ENCODE peak calls at places on chromosomes 7 and 10, in five cellular contexts. Q is A549, S is transverse colon, M is AG04450, T is fibroblast of lung. G is an unnamed sample.

GRCh38 chr10:63919576-63920279 is 398.5 kb downstream of the REEP3 start:
- DNase-seq in Q (no peak), S (no peak), M (no peak), T (no peak), G (no peak)

GRCh38 chr10:32367793-32368453 is 21.0 kb upstream of the EPC1 start:
- DNase-seq in Q (no peak), S (peak), M (peak), T (peak), G (no peak)

GRCh38 chr7:143321734-143322133 is 5.8 kb downstream of the CLCN1 start:
- DNase-seq in Q (no peak), S (peak), M (no peak), T (no peak), G (no peak)

GRCh38 chr10:78634835-78635234 is 433.9 kb upstream of the ZMIZ1 start:
- DNase-seq in Q (no peak), S (no peak), M (no peak), T (peak), G (no peak)

GRCh38 chr10:21535494-21535818 is 1.4 kb downstream of the MLLT10 start:
- DNase-seq in Q (no peak), S (no peak), M (no peak), T (no peak), G (no peak)

GRCh38 chr10:128912568-128913311 is 554.3 kb upstream of the MGMT start:
- DNase-seq in Q (no peak), S (no peak), M (no peak), T (no peak), G (no peak)

GRCh38 chr7:149719050-149719899 is 54.1 kb downstream of the ZNF467 start:
- DNase-seq in Q (no peak), S (no peak), M (peak), T (peak), G (no peak)

GRCh38 chr7:40156988-40157387 is 22.2 kb downstream of the SUGCT start:
- DNase-seq in Q (no peak), S (peak), M (no peak), T (no peak), G (no peak)

GRCh38 chr7:100825760-100826545 is 1.4 kb downstream of the EPHB4 start:
- DNase-seq in Q (no peak), S (no peak), M (no peak), T (peak), G (no peak)

GRCh38 chr7:150978136-150978789 is at the start of gene KCNH2:
- DNase-seq in Q (peak), S (no peak), M (no peak), T (no peak), G (no peak)

GRCh38 chr7:1972734-1973133 is 260.0 kb downstream of the MAD1L1 start:
- DNase-seq in Q (no peak), S (no peak), M (no peak), T (no peak), G (no peak)

GRCh38 chr7:17131983-17132655 is 166.3 kb upstream of the AHR start:
- DNase-seq in Q (no peak), S (no peak), M (no peak), T (no peak), G (no peak)

GRCh38 chr10:12521423-12521822 is 172.1 kb downstream of the CAMK1D start:
- DNase-seq in Q (no peak), S (no peak), M (no peak), T (no peak), G (no peak)

GRCh38 chr10:104026762-104027161 is 58.9 kb downstream of the COL17A1 start:
- DNase-seq in Q (peak), S (no peak), M (no peak), T (no peak), G (no peak)

GRCh38 chr10:121935702-121936101 is 7.9 kb upstream of the ATE1 start:
- DNase-seq in Q (no peak), S (peak), M (no peak), T (no peak), G (no peak)

GRCh38 chr10:16652154-16652553 is 130.5 kb upstream of the C1QL3 start:
- DNase-seq in Q (no peak), S (no peak), M (no peak), T (no peak), G (no peak)

GRCh38 chr10:121926669-121927360 is 1.0 kb downstream of the ATE1 start:
- DNase-seq in Q (peak), S (no peak), M (no peak), T (peak), G (no peak)

GRCh38 chr10:97494863-97495506 is 3.2 kb downstream of the MMS19 start:
- DNase-seq in Q (no peak), S (no peak), M (no peak), T (peak), G (no peak)

GRCh38 chr7:143487566-143487965 is 9.9 kb downstream of the TAS2R41 start:
- DNase-seq in Q (no peak), S (peak), M (no peak), T (peak), G (no peak)

GRCh38 chr7:16774986-16775385 is 21.4 kb downstream of the TSPAN13 start:
- DNase-seq in Q (no peak), S (no peak), M (no peak), T (no peak), G (no peak)

GRCh38 chr7:1533569-1534329 is 3.2 kb downstream of the MAFK start:
- DNase-seq in Q (peak), S (peak), M (peak), T (peak), G (peak)

GRCh38 chr7:89623018-89623672 is 531.1 kb upstream of the STEAP1 start:
- DNase-seq in Q (peak), S (no peak), M (no peak), T (peak), G (no peak)

GRCh38 chr10:129472696-129473555 is 5.9 kb downstream of the MGMT start:
- DNase-seq in Q (no peak), S (no peak), M (no peak), T (no peak), G (peak)

GRCh38 chr10:106957825-106958581 is 206.5 kb downstream of the SORCS1 start:
- DNase-seq in Q (no peak), S (no peak), M (no peak), T (no peak), G (no peak)

GRCh38 chr10:38008006-38008405 is 2.5 kb upstream of the ZNF33A start:
- DNase-seq in Q (no peak), S (no peak), M (no peak), T (no peak), G (no peak)

GRCh38 chr10:100774876-100775275 is 29.5 kb downstream of the PAX2 start:
- DNase-seq in Q (no peak), S (no peak), M (no peak), T (no peak), G (no peak)

GRCh38 chr10:88080213-88080612 is 216.8 kb downstream of the PTEN start:
- DNase-seq in Q (no peak), S (no peak), M (no peak), T (peak), G (no peak)

GRCh38 chr10:37947526-37947925 is 28.9 kb downstream of the ZNF25 start:
- DNase-seq in Q (no peak), S (no peak), M (no peak), T (no peak), G (no peak)

GRCh38 chr7:149872419-149873073 is 1.2 kb upstream of the ATP6V0E2 start:
- DNase-seq in Q (peak), S (peak), M (no peak), T (peak), G (peak)

GRCh38 chr10:26781797-26782196 is 79.0 kb downstream of the ABI1 start:
- DNase-seq in Q (no peak), S (no peak), M (no peak), T (no peak), G (no peak)

GRCh38 chr10:70602665-70603438 is at the start of gene PRF1:
- DNase-seq in Q (no peak), S (peak), M (no peak), T (no peak), G (no peak)

GRCh38 chr7:126213876-126214275 is 1038.9 kb downstream of the GRM8 start:
- DNase-seq in Q (no peak), S (no peak), M (no peak), T (no peak), G (no peak)

GRCh38 chr10:91190876-91191580 is 29.4 kb upstream of the PCGF5 start:
- DNase-seq in Q (no peak), S (no peak), M (no peak), T (peak), G (no peak)

GRCh38 chr7:31815796-31816195 is 128.8 kb downstream of the PPP1R17 start:
- DNase-seq in Q (no peak), S (no peak), M (no peak), T (no peak), G (no peak)

GRCh38 chr7:117212969-117213877 is 109.6 kb downstream of the WNT2 start:
- DNase-seq in Q (peak), S (peak), M (no peak), T (peak), G (no peak)

GRCh38 chr7:104206841-104207240 is 972 bp downstream of the ORC5 start:
- DNase-seq in Q (no peak), S (no peak), M (no peak), T (no peak), G (no peak)

GRCh38 chr7:157542669-157543021 is 205.8 kb downstream of the DNAJB6 start:
- DNase-seq in Q (no peak), S (no peak), M (no peak), T (no peak), G (no peak)

GRCh38 chr10:29951441-29951931 is 107.9 kb downstream of the JCAD start:
- DNase-seq in Q (no peak), S (no peak), M (no peak), T (peak), G (no peak)

GRCh38 chr7:111705807-111706206 is 143.5 kb upstream of the IMMP2L start:
- DNase-seq in Q (no peak), S (no peak), M (no peak), T (no peak), G (no peak)

GRCh38 chr10:43360086-43360485 is 11.3 kb upstream of the FXYD4 start:
- DNase-seq in Q (no peak), S (no peak), M (no peak), T (no peak), G (no peak)

GRCh38 chr10:43361532-43362190 is 9.8 kb upstream of the FXYD4 start:
- DNase-seq in Q (no peak), S (no peak), M (no peak), T (no peak), G (no peak)

GRCh38 chr10:43362191-43362839 is 9.1 kb upstream of the FXYD4 start:
- DNase-seq in Q (peak), S (peak), M (peak), T (peak), G (peak)
- TF ChIP-seq CTCF in Q (peak), S (peak), M (peak), T (peak), G (no peak)

GRCh38 chr7:5357951-5358350 is 65.7 kb downstream of the TNRC18 start:
- DNase-seq in Q (no peak), S (no peak), M (no peak), T (no peak), G (no peak)

GRCh38 chr7:5354460-5355279 is 69.0 kb downstream of the TNRC18 start:
- DNase-seq in Q (no peak), S (peak), M (no peak), T (no peak), G (no peak)

GRCh38 chr7:5359344-5359743 is 64.3 kb downstream of the TNRC18 start:
- DNase-seq in Q (no peak), S (no peak), M (no peak), T (no peak), G (no peak)

GRCh38 chr7:5360451-5360850 is 63.2 kb downstream of the TNRC18 start:
- DNase-seq in Q (no peak), S (peak), M (no peak), T (no peak), G (no peak)

DNA sequence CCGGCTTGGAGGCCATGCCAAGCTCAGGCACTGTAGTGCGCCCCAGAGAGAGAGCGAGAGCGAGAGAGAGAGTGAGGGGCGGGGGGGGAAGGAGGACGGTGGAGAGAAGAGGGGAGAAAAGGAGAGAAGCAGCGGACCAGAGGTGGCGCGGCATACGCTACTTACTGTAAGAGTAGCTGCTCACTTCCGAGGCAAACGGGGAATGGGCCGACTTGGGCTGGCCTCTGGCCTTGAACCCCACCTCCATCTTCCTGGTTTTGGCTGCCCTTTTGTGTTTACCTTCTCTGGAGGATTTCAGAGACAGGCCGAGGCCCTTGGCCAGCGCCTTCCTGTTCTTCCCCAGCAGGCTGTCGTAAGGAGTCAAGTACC is 66.9 kb downstream of the TNRC18 start:
- DNase-seq in Q (no peak), S (no peak), M (no peak), T (no peak), G (no peak)
- H3K27ac ChIP-seq in Q (no peak), S (peak), M (no peak), T (no peak), G (no peak)

GRCh38 chr7:87058739-87059524 is 522 bp downstream of the ELAPOR2 start:
- DNase-seq in Q (peak), S (peak), M (no peak), T (no peak), G (no peak)

GRCh38 chr7:87059525-87060287 is at the start of gene ELAPOR2:
- DNase-seq in Q (peak), S (peak), M (no peak), T (peak), G (peak)

GRCh38 chr7:87057210-87057609 is 2.2 kb downstream of the ELAPOR2 start:
- DNase-seq in Q (no peak), S (no peak), M (no peak), T (no peak), G (no peak)

GRCh38 chr7:87056346-87056745 is 3.1 kb downstream of the ELAPOR2 start:
- DNase-seq in Q (no peak), S (no peak), M (no peak), T (no peak), G (no peak)

GRCh38 chr7:87060288-87060537 is 759 bp upstream of the ELAPOR2 start:
- DNase-seq in Q (no peak), S (no peak), M (no peak), T (no peak), G (no peak)
- H3K4me3 ChIP-seq in Q (peak), S (no peak), M (no peak), T (no peak), G (peak)

DNA sequence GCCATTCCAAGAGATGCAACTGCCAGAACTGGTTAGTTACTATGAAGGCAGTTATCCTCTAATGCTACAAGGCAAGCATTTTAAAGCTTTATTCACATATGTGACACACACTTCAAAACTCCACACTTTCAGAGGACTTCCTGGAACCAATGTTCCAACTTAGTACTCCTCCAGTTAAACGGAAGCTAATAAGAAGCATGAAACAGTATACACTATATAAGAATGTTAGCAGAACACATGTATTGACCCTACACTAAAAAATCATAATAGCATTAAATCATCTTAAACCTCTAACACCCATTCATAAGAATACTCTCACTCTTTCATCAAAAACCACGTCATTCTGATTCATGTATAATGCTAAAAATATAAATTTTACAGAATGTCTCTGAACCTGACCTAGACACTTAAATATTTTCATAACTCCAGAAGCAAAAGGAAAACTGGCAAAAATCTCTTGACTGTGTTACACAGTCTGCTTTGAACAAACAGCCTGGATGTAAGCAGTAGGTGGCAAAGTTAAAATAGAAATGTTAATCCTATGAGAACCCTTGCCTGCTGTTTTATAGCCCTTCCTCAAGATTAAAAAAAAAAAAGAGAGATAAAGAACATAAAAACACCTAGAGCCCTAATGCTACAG is 135.0 kb downstream of the SEMA3C start:
- DNase-seq in Q (no peak), S (no peak), M (no peak), T (peak), G (no peak)
- TF ChIP-seq CTCF in Q (no peak), S (no peak), M (no peak), T (no peak), G (no peak)

GRCh38 chr7:132943645-132944044 is 138.2 kb downstream of the CHCHD3 start:
- DNase-seq in Q (no peak), S (no peak), M (no peak), T (no peak), G (no peak)
- H3K27ac ChIP-seq in Q (no peak), S (no peak), M (no peak), T (no peak), G (no peak)

GRCh38 chr10:113739031-113739430 is 12.5 kb upstream of the PLEKHS1 start:
- DNase-seq in Q (no peak), S (no peak), M (no peak), T (no peak), G (no peak)
- H3K4me3 ChIP-seq in Q (no peak), S (no peak), M (no peak), T (no peak), G (no peak)

GRCh38 chr10:75294866-75295692 is 59.3 kb upstream of the COMTD1 start:
- DNase-seq in Q (peak), S (peak), M (peak), T (peak), G (peak)
- TF ChIP-seq CTCF in Q (peak), S (peak), M (no peak), T (no peak), G (no peak)

GRCh38 chr7:47902013-47902412 is 46.3 kb downstream of the PKD1L1 start:
- DNase-seq in Q (no peak), S (no peak), M (no peak), T (no peak), G (no peak)
- H3K27ac ChIP-seq in Q (no peak), S (no peak), M (no peak), T (no peak), G (no peak)

DNA sequence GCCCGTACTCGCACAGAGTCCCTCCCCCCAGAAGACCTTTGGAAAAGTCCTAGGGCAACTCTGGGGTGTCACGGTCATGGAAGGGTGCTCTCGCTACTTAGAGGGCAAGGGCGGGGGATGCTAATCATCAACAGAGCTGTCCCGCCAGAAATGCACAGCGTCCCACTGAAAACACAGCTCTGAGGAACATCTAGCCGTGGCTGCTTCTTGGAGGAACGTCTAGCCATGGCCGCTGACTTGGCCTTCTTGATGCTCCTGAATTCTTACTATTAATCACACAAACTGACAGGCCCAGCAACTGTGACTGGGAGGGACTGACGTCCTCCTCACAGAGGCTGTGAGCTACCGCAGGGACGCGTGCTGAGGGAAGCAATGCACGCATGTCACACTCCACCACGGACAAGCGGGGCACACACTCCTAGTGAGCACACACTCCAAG is 1.7 kb downstream of the TUBGCP2 start:
- DNase-seq in Q (no peak), S (no peak), M (no peak), T (no peak), G (no peak)
- H3K4me3 ChIP-seq in Q (no peak), S (peak), M (peak), T (no peak), G (peak)

DNA sequence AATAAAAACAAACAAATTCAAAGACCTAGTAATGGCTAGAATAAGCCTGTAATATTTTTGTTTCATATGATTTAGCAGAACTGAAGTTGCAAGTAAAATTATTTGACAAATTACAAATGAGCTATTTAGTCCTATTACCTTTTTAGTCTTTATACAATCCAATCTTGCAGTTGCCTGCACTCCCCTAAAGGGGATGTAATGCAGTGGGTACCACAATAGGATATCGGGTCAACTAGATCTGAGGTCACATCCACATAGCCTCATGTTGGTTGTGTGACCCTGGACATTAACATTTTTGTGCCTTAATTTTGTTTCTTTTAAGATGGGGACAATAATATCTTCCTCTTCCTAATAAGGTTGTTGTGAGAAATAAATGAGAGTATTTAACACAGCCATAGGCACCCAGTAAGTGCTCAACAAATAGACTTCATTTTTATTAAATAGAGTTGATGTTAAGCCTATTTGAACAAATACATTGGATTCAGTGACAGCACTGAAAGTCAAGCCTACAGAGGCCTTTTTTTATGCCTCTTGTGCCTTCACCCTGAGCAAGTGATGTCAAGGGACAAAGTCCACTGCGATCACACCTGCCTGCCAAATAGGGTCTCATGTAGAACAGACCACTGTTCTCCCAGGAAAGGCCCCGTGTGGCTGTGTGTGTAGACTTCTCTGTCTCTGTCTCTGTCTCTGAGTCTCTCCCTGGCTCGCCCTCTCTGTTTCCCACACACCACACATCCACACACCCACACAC is 124.8 kb downstream of the EVX1 start:
- DNase-seq in Q (no peak), S (no peak), M (no peak), T (no peak), G (no peak)
- TF ChIP-seq CTCF in Q (no peak), S (no peak), M (no peak), T (no peak), G (no peak)

G was measured in coronary artery.